ENCODE peak calls at places on chromosomes 5 and 9, in four cellular contexts. One of them, this sample, is unnamed.

GRCh38 chr9:133656211-133657119 is 20.3 kb downstream of the DBH start:
- DNase-seq in dorsolateral prefrontal cortex: no peak
- DNase-seq in GM04504: no peak
- DNase-seq in tibial artery: no peak
- DNase-seq in this sample: no peak

GRCh38 chr9:89386797-89387196 is 68.5 kb downstream of the SECISBP2 start:
- DNase-seq in GM04504: no peak
- DNase-seq in tibial artery: no peak
- DNase-seq in dorsolateral prefrontal cortex: no peak
- DNase-seq in this sample: no peak

GRCh38 chr5:55480781-55481180 is 54.0 kb downstream of the PLPP1 start:
- DNase-seq in dorsolateral prefrontal cortex: no peak
- DNase-seq in tibial artery: no peak
- DNase-seq in GM04504: no peak
- DNase-seq in this sample: no peak

GRCh38 chr5:59648949-59649921 is 244.3 kb downstream of the PDE4D start:
- DNase-seq in GM04504: no peak
- DNase-seq in tibial artery: no peak
- DNase-seq in dorsolateral prefrontal cortex: no peak
- DNase-seq in this sample: no peak

GRCh38 chr9:14654932-14655331 is 38.3 kb downstream of the ZDHHC21 start:
- DNase-seq in GM04504: no peak
- DNase-seq in tibial artery: no peak
- DNase-seq in dorsolateral prefrontal cortex: no peak
- DNase-seq in this sample: no peak

GRCh38 chr9:130199605-130200004 is 27.4 kb downstream of the NCS1 start:
- DNase-seq in dorsolateral prefrontal cortex: no peak
- DNase-seq in GM04504: no peak
- DNase-seq in tibial artery: no peak
- DNase-seq in this sample: no peak

GRCh38 chr9:131817627-131818026 is 77.8 kb upstream of the RAPGEF1 start:
- DNase-seq in dorsolateral prefrontal cortex: no peak
- DNase-seq in tibial artery: no peak
- DNase-seq in GM04504: no peak
- DNase-seq in this sample: no peak

GRCh38 chr5:137191179-137191578 is 307.9 kb downstream of the SPOCK1 start:
- DNase-seq in GM04504: no peak
- DNase-seq in dorsolateral prefrontal cortex: no peak
- DNase-seq in tibial artery: no peak
- DNase-seq in this sample: no peak

GRCh38 chr5:35233601-35234000 is 3.3 kb upstream of the PRLR start:
- DNase-seq in GM04504: no peak
- DNase-seq in dorsolateral prefrontal cortex: no peak
- DNase-seq in tibial artery: no peak
- DNase-seq in this sample: no peak